ENCODE peak calls at places on chromosomes 16 and 17, in four cellular contexts. A is CD8-positive, alpha-beta T cell; D is AG09309; L is fibroblast of the aortic adventitia. M is an unnamed sample.

GRCh38 chr17:67992541-67993152 is 3.6 kb downstream of the C17orf58 start:
- DNase-seq in A (no peak), D (no peak), L (peak; percentile 4), M (no peak)

GRCh38 chr16:18792836-18793433 is 2.8 kb upstream of the RPS15A start:
- DNase-seq in A (no peak), D (no peak), L (no peak), M (no peak)

GRCh38 chr17:79017546-79017945 is 6.4 kb upstream of the C1QTNF1 start:
- DNase-seq in A (no peak), D (no peak), L (no peak), M (no peak)

GRCh38 chr16:67443299-67443698 is 12.4 kb downstream of the HSD11B2 start:
- DNase-seq in A (no peak), D (no peak), L (peak; percentile 72), M (no peak)

GRCh38 chr17:15081008-15081407 is 184.1 kb downstream of the PMP22 start:
- DNase-seq in A (no peak), D (no peak), L (no peak), M (peak; percentile 23)

GRCh38 chr16:27424772-27425498 is 23.0 kb downstream of the IL21R start:
- DNase-seq in A (peak; percentile 38), D (no peak), L (no peak), M (peak; percentile 60)

GRCh38 chr17:7046127-7046724 is 2.3 kb upstream of the SLC16A11 start:
- DNase-seq in A (peak; percentile 69), D (no peak), L (no peak), M (no peak)

GRCh38 chr17:13702266-13702665 is 100.5 kb upstream of the HS3ST3A1 start:
- DNase-seq in A (no peak), D (peak; percentile 64), L (peak; percentile 9), M (no peak)

GRCh38 chr17:78970834-78971763 is 8.6 kb downstream of the LGALS3BP start:
- DNase-seq in A (peak; percentile 87), D (no peak), L (peak; percentile 79), M (peak; percentile 91)

GRCh38 chr17:58283674-58284612 is 3.2 kb upstream of the MPO start:
- DNase-seq in A (no peak), D (no peak), L (no peak), M (peak; percentile 57)

GRCh38 chr16:2904922-2905240 is 6.8 kb upstream of the FLYWCH1 start:
- DNase-seq in A (no peak), D (no peak), L (no peak), M (no peak)

GRCh38 chr17:4584125-4584834 is at the start of gene SMTNL2:
- DNase-seq in A (no peak), D (no peak), L (no peak), M (peak; percentile 83)

GRCh38 chr17:58525239-58525638 is 10.8 kb upstream of the MTMR4 start:
- DNase-seq in A (no peak), D (peak; percentile 63), L (peak; percentile 91), M (no peak)

GRCh38 chr17:83055911-83056582 is 23.4 kb upstream of the METRNL start:
- DNase-seq in A (no peak), D (peak; percentile 59), L (peak; percentile 76), M (no peak)

GRCh38 chr17:26792486-26792885 is 501.4 kb upstream of the WSB1 start:
- DNase-seq in A (no peak), D (no peak), L (peak; percentile 30), M (no peak)

GRCh38 chr16:69112285-69113129 is 7.1 kb downstream of the HAS3 start:
- DNase-seq in A (no peak), D (no peak), L (peak; percentile 35), M (no peak)

GRCh38 chr17:50129946-50130777 is at the start of gene SAMD14:
- DNase-seq in A (no peak), D (no peak), L (no peak), M (no peak)

GRCh38 chr16:49658066-49658465 is 197.8 kb downstream of the ZNF423 start:
- DNase-seq in A (no peak), D (no peak), L (no peak), M (no peak)

GRCh38 chr16:31335431-31335830 is 19.5 kb upstream of the ITGAX start:
- DNase-seq in A (no peak), D (no peak), L (no peak), M (peak; percentile 49)

GRCh38 chr17:9981344-9981915 is 76.4 kb upstream of the RCVRN start:
- DNase-seq in A (no peak), D (no peak), L (no peak), M (no peak)

GRCh38 chr17:68351395-68351794 is 60.1 kb downstream of the ARSG start:
- DNase-seq in A (no peak), D (no peak), L (peak; percentile 33), M (no peak)

GRCh38 chr17:75151893-75152292 is 2.4 kb downstream of the JPT1 start:
- DNase-seq in A (no peak), D (no peak), L (no peak), M (no peak)

GRCh38 chr17:32020943-32021617 is 13.9 kb downstream of the LRRC37B start:
- DNase-seq in A (no peak), D (no peak), L (peak; percentile 2), M (no peak)

GRCh38 chr17:75914643-75915265 is 10.1 kb upstream of the MRPL38 start:
- DNase-seq in A (no peak), D (no peak), L (no peak), M (no peak)

GRCh38 chr17:55334285-55334684 is 69.5 kb downstream of the HLF start:
- DNase-seq in A (no peak), D (no peak), L (peak; percentile 77), M (peak; percentile 34)

GRCh38 chr17:49977463-49978389 is 8.7 kb downstream of the DLX4 start:
- DNase-seq in A (no peak), D (no peak), L (no peak), M (no peak)

DNA sequence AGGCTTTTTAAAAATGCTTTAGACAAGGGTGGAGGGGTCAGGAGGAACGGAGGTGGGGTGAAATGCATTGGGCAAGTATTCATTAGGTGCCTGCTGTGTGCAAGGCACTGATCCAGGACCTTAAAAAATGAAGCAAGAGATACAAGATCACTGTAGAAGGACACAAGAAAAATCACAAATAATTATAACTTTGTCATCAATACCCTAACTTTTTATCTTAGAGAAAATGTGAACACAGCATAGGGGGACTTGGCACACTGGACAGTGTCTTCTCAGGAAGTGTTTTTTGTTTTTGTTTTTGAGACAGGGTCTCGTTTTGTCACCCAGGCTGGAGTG is 7.0 kb downstream of the EPOP start:
- DNase-seq in A (no peak), D (no peak), L (no peak), M (no peak)
- TF ChIP-seq CTCF in A (peak; percentile 12), D (no peak), L (no peak), M (no peak)

DNA sequence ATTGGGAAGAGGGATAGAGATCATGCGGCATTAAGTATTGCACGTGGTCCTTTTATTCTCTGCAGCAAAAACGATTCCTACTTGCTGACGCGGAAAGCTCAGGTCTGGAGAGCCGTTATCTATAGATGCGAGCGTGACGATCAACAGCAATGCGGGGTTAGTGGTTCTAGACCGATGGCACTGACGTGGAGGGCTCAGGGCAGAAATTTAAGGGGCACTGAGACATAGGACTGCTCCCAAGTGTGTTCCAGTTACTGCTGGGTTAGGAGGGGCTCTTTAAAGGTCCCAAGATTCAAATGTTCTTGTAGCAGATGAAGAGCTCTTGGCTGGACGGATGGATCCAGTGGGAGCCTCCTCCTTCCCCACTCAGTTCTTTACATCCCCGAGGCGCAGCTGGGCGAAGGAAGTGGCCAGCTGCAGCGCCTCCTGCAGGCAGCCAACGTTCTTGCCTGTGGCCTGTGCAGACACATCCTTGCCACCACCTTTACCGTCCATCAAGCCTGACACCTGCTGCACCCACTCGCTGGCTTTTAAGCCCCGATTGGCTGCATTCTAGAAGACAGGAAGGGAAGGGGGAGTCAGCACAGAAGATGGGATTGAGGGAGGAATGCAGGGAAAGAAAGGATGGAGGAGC is 732 bp upstream of the EXOSC6 start:
- DNase-seq in A (no peak), D (no peak), L (peak; percentile 18), M (peak; percentile 85)
- TF ChIP-seq CTCF in A (no peak), D (peak; percentile 58), L (peak; percentile 54), M (peak; percentile 57)

GRCh38 chr17:8647202-8647601 is 16.7 kb upstream of the MYH10 start:
- DNase-seq in A (no peak), D (no peak), L (no peak), M (no peak)

GRCh38 chr17:8654822-8655221 is 24.3 kb upstream of the MYH10 start:
- DNase-seq in A (no peak), D (no peak), L (no peak), M (no peak)

GRCh38 chr17:8649157-8650118 is 18.9 kb upstream of the MYH10 start:
- DNase-seq in A (no peak), D (peak; percentile 96), L (peak; percentile 100), M (no peak)

GRCh38 chr17:8650119-8650499 is 19.6 kb upstream of the MYH10 start:
- DNase-seq in A (no peak), D (no peak), L (no peak), M (no peak)

DNA sequence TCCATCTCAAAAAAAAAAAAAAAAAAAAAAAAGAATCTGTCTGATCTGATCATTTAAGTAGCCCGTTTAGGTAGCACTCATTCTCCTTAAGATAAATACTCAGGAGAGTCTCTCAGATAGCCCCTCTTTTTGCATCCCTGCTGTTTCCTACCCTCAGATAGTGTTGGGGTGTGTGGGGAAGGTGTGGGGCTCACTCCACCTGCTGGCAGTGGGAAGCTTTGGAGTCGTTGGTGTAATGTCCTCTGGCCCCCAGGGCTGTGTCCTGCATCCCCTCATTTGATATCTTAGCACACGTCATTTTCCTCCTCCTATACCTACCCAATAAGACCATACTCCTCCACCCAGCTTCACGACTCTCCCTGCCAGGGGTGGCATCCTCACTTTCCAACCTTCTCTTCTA is 20.5 kb upstream of the MYH10 start:
- DNase-seq in A (no peak), D (no peak), L (no peak), M (no peak)
- TF ChIP-seq CTCF in A (no peak), D (no peak), L (no peak), M (no peak)

GRCh38 chr16:51941412-51941811 is 605.5 kb downstream of the TOX3 start:
- DNase-seq in A (no peak), D (no peak), L (no peak), M (no peak)
- TF ChIP-seq CTCF in A (no peak), D (no peak), L (no peak), M (no peak)

GRCh38 chr16:85634747-85635544 is 21.8 kb downstream of the GSE1 start:
- DNase-seq in A (no peak), D (no peak), L (no peak), M (no peak)
- TF ChIP-seq CTCF in A (no peak), D (peak; percentile 12), L (no peak), M (peak; percentile 9)

DNA sequence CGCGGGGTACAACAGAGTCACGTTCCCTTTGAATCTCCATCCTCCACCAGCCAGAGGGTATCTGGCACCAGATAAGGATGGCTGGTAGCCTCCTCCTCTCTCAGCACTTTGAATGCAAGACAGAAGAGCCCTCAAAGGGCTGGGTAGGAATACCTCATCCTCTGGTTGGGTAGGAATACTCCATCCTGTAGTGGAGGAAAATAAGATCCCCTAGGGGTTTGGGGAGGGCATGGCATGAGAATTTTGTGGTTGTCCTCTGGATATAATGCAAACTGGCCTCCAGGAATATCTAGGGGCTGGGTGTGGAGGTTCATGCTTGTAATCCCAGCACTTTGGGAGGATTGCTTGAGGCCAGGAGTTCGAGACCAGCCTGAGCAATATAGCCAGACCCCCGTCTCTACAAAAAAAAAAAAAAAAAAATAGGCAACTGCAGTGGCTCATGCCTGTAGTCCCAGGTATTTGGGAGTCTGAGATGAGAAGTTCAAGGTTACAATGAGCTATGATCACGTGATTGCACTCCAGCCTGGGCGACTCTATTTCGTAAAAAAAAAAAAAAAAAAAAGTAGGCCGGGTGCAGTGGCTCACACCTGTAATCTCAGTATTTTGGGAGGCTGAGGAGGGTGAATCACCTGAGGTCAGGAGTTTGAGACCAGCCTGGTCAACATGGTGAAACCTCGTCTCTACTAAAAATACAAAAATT is 2.7 kb downstream of the IGFBP4 start:
- DNase-seq in A (no peak), D (no peak), L (peak; percentile 63), M (no peak)
- TF ChIP-seq CTCF in A (no peak), D (peak; percentile 18), L (peak; percentile 45), M (no peak)